ENCODE peak calls at places on chromosomes 12 and 14, in five cellular contexts. D is A549; N is spleen; F is CD8-positive, alpha-beta memory T cell; G is suprapubic skin. E is an unnamed sample. For H3K4me1, the result is how much of the 10 kb centered on the place peaks cover.

GRCh38 chr12:28350502-28350901 is 160.2 kb downstream of the CCDC91 start:
- DNase-seq in D (no peak), G (no peak), F (no peak), N (no peak), E (no peak)

GRCh38 chr14:64702493-64703392 is 1.5 kb upstream of the PLEKHG3 start:
- DNase-seq in F (peak), D (no peak), N (peak), G (peak), E (no peak)

GRCh38 chr12:62006076-62006732 is 254.0 kb upstream of the USP15 start:
- DNase-seq in N (no peak), F (no peak), D (peak), G (no peak), E (no peak)

GRCh38 chr12:15116073-15116472 is 105.1 kb downstream of the RERG start:
- DNase-seq in G (no peak), N (no peak), D (no peak), F (no peak), E (no peak)

GRCh38 chr14:66379116-66379515 is 107.1 kb upstream of the CCDC196 start:
- DNase-seq in N (no peak), D (no peak), F (no peak), G (no peak), E (no peak)

GRCh38 chr12:754238-754816 is 1.9 kb downstream of the WNK1 start:
- DNase-seq in F (no peak), G (no peak), N (no peak), D (no peak), E (peak)

GRCh38 chr14:98956181-98956580 is 315.8 kb downstream of the BCL11B start:
- DNase-seq in N (peak), G (no peak), F (no peak), D (no peak), E (peak)

GRCh38 chr14:36001936-36002335 is 174.6 kb downstream of the PTCSC3 start:
- DNase-seq in D (no peak), G (no peak), F (no peak), N (no peak), E (no peak)

GRCh38 chr14:29814153-29815057 is 113.2 kb downstream of the PRKD1 start:
- DNase-seq in F (no peak), D (no peak), N (no peak), G (no peak), E (no peak)

GRCh38 chr14:106845286-106846087 is 1319.1 kb downstream of the TMEM121 start:
- DNase-seq in G (no peak), F (no peak), N (peak), D (peak), E (peak)

GRCh38 chr14:61434315-61434714 is 112.9 kb downstream of the PRKCH start:
- DNase-seq in D (no peak), G (no peak), F (no peak), N (no peak), E (no peak)

GRCh38 chr14:69328765-69329164 is 68.8 kb downstream of the GALNT16 start:
- DNase-seq in F (no peak), G (no peak), D (no peak), N (peak), E (no peak)

GRCh38 chr14:26856832-26857508 is 259.1 kb upstream of the NOVA1 start:
- DNase-seq in G (no peak), D (no peak), F (no peak), N (no peak), E (no peak)

GRCh38 chr14:64946310-64947045 is 3.9 kb upstream of the GPX2 start:
- DNase-seq in G (no peak), N (no peak), F (no peak), D (no peak), E (no peak)

GRCh38 chr12:76927170-76927784 is 48.5 kb upstream of the CSRP2 start:
- DNase-seq in F (no peak), D (peak), G (no peak), N (no peak), E (no peak)

GRCh38 chr12:105212431-105212830 is 23.5 kb downstream of the APPL2 start:
- DNase-seq in N (no peak), D (no peak), G (no peak), F (no peak), E (no peak)

GRCh38 chr12:112496493-112496892 is 77.7 kb downstream of the PTPN11 start:
- DNase-seq in D (no peak), F (no peak), G (no peak), N (no peak), E (no peak)

GRCh38 chr14:59275668-59276067 is 87.2 kb downstream of the DAAM1 start:
- DNase-seq in N (no peak), G (no peak), D (peak), F (no peak), E (no peak)

GRCh38 chr14:49688701-49689030 is 652 bp upstream of the POLE2 start:
- DNase-seq in N (no peak), F (no peak), G (no peak), D (no peak), E (no peak)

GRCh38 chr12:15928345-15928744 is 17.2 kb downstream of the DERA start:
- DNase-seq in N (no peak), D (no peak), G (no peak), F (no peak), E (no peak)

GRCh38 chr12:125688881-125689280 is 623.6 kb downstream of the AACS start:
- DNase-seq in G (no peak), D (no peak), F (no peak), N (no peak), E (peak)

GRCh38 chr12:54991161-54991991 is 6.8 kb upstream of the TESPA1 start:
- DNase-seq in G (no peak), D (no peak), F (peak), N (no peak), E (no peak)

GRCh38 chr12:49340971-49341776 is 4.2 kb upstream of the C1QL4 start:
- DNase-seq in G (peak), F (no peak), D (no peak), N (no peak), E (peak)
- H3K4me1 ChIP-seq in G (under half), F (under half), D (under half), N (half or more), E (half or more)

DNA sequence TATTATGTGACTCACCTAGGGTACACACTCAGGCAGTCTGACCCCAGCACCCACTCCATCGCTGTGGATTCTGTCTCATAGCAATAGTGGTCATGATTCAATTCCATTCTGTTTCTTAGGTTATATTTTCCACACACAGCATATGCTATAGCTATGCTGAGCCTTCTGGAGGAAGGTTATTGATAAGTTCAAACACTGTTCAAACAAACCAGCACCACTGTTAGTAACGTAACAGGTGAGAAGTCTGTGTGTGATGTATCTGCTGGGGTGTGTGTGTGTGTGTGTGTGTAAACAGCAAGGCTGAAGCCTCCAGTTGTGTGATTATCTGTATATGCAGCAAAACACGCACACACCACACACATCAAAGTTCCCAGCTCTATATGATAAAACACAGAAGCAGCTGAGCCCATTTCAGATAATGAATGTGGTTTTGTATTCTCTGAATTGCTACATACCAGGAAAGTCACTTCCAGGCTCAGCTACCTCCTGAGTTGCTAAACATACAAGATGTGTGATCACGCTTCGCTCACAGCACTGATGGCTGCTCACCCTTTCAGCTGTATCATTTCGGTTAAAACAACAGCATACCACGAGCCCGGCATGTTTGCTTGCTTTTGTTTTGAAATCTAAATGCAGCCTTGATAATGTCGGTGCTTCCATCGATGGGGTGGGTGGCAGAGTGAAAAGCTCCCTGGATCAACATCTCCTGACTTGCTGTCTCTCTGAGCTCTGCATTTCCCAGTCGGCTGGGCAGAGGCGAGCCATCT is 6.8 kb upstream of the SYNE3 start:
- DNase-seq in G (no peak), N (no peak), D (no peak), F (no peak), E (no peak)
- H3K4me1 ChIP-seq in G (half or more), N (half or more), D (under half), F (half or more), E (half or more)

GRCh38 chr12:104199964-104200363 is 15.6 kb upstream of the TXNRD1 start:
- DNase-seq in F (no peak), D (no peak), G (no peak), N (no peak), E (no peak)

GRCh38 chr12:104201238-104202001 is 14.2 kb upstream of the TXNRD1 start:
- DNase-seq in F (peak), D (peak), N (no peak), G (no peak), E (no peak)

GRCh38 chr12:104207416-104207941 is 8.1 kb upstream of the TXNRD1 start:
- DNase-seq in F (no peak), N (no peak), D (no peak), G (no peak), E (no peak)

DNA sequence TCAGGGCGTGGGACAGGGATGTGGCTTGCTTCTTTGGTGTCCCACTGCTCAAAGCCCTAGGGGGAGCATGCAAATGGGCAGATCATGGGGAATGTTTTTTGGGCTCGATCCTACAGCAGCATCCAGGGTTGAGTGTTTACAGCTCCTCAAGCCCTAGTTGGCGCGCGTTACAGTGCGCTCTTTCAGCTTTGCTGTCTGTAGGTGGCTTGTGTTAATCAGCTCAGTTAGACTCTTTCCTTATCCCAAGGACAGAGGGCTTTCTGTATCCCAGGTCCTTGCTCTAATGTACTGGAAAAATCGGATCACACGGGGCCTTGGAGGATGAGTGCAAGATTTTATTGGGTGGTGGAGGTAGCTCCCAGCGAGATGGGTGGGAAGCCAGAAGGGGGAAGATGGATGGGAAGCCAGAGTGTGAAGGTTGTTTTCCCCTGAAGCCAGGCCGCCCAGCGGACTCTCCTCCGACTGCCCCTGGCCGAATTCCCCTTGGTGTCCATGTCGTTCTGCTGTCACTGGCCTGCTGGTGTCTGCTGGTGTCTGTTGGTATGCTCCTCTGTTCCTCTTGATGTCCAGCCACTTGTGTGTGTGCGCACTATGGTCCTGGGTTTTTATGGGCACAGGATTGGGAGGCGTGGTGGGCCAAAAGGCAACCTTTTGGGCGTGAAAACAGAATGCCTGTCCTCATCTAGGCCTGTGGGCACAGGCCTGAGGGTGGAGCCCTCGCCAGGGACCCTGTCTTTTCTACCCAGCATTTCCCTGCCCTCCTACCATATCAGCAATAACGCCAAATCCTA is 10.7 kb upstream of the TXNRD1 start:
- DNase-seq in F (no peak), N (no peak), G (no peak), D (no peak), E (no peak)
- H3K4me1 ChIP-seq in F (under half), N (under half), G (under half), D (under half), E (under half)

GRCh38 chr14:37697489-37698121 is 102.2 kb downstream of the TTC6 start:
- DNase-seq in N (no peak), F (no peak), D (no peak), G (no peak), E (no peak)
- H3K4me1 ChIP-seq in N (under half), F (under half), D (under half), G (under half), E (under half)

DNA sequence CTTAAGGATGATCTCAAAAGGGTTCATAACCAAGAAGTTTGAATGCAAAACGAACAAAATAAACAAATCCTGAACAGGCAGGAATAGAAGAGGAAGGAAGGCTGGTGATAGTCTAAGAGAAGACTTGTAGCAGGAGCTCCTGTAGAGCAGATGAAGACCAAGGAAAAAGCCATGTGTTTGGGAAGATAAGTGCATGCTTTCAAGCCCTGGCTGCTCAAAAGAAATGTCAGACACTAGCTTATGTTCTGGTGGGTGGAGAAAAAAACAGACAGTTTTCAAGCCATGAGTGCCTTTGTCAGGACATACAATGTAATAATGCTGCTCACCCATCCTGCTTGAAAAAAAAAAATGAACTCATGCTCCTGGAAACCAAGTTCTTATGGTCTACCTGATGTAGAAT is 27.4 kb downstream of the TAOK3 start:
- DNase-seq in D (no peak), F (no peak), N (no peak), G (no peak), E (no peak)
- H3K4me1 ChIP-seq in D (under half), F (under half), N (under half), G (under half), E (under half)

E was measured in vagina.